ENCODE peak calls at places on chromosomes 12 and 14, in eight cellular contexts. X, D, N, R, W, J, C and Y are unnamed samples. For H3K9me3 and H3K4me1, the result is how much of the 10 kb centered on the place peaks cover.

GRCh38 chr12:107651867-107652449 is 33.6 kb upstream of the PWP1 start:
- DNase-seq in X (no peak), D (no peak), N (no peak), R (no peak), W (no peak), J (no peak), C (no peak), Y (no peak)

GRCh38 chr14:20434701-20435453 is 1.1 kb downstream of the KLHL33 start:
- DNase-seq in X (no peak), D (peak), N (peak), R (no peak), W (no peak), J (no peak), C (peak), Y (no peak)

GRCh38 chr14:98623806-98624430 is 648.1 kb downstream of the BCL11B start:
- DNase-seq in X (no peak), D (no peak), N (no peak), R (no peak), W (no peak), J (no peak), C (no peak), Y (no peak)

GRCh38 chr14:61569783-61570182 is 125.5 kb upstream of the HIF1A start:
- DNase-seq in X (peak), D (no peak), N (peak), R (peak), W (peak), J (no peak), C (no peak), Y (peak)

GRCh38 chr14:77268989-77269595 is 1.9 kb downstream of the NGB start:
- DNase-seq in X (no peak), D (no peak), N (no peak), R (no peak), W (no peak), J (no peak), C (no peak), Y (no peak)

GRCh38 chr12:23049180-23049579 is 424.2 kb downstream of the ETNK1 start:
- DNase-seq in X (no peak), D (no peak), N (peak), R (no peak), W (no peak), J (peak), C (no peak), Y (no peak)

GRCh38 chr12:44588651-44589050 is 287.5 kb downstream of the NELL2 start:
- DNase-seq in X (no peak), D (no peak), N (no peak), R (no peak), W (no peak), J (no peak), C (no peak), Y (no peak)

GRCh38 chr12:49339464-49339861 is 2.5 kb upstream of the C1QL4 start:
- DNase-seq in X (no peak), D (no peak), N (no peak), R (no peak), W (peak), J (no peak), C (no peak), Y (no peak)

GRCh38 chr14:71358209-71358931 is 451.1 kb downstream of the PCNX1 start:
- DNase-seq in X (no peak), D (no peak), N (no peak), R (no peak), W (no peak), J (no peak), C (no peak), Y (no peak)

GRCh38 chr14:22536853-22537338 is 52.1 kb downstream of the DAD1 start:
- DNase-seq in X (peak), D (peak), N (peak), R (no peak), W (no peak), J (peak), C (peak), Y (no peak)

GRCh38 chr14:68309121-68309520 is 483.7 kb downstream of the ZFP36L1 start:
- DNase-seq in X (no peak), D (no peak), N (no peak), R (no peak), W (no peak), J (no peak), C (no peak), Y (no peak)

GRCh38 chr12:131675126-131676080 is 35.5 kb upstream of the SFSWAP start:
- DNase-seq in X (no peak), D (no peak), N (no peak), R (no peak), W (no peak), J (no peak), C (no peak), Y (no peak)

GRCh38 chr14:60092516-60092915 is 793 bp downstream of the PCNX4 start:
- DNase-seq in X (no peak), D (no peak), N (no peak), R (no peak), W (no peak), J (peak), C (no peak), Y (peak)

GRCh38 chr12:128336506-128336905 is 69.5 kb downstream of the TMEM132C start:
- DNase-seq in X (no peak), D (no peak), N (no peak), R (no peak), W (no peak), J (no peak), C (no peak), Y (no peak)

GRCh38 chr12:64627781-64628180 is 17.5 kb downstream of the RASSF3 start:
- DNase-seq in X (no peak), D (no peak), N (peak), R (no peak), W (no peak), J (peak), C (no peak), Y (no peak)

GRCh38 chr12:108724890-108725151 is 6.5 kb downstream of the CORO1C start:
- DNase-seq in X (no peak), D (no peak), N (no peak), R (no peak), W (no peak), J (no peak), C (no peak), Y (no peak)

GRCh38 chr12:29589852-29590251 is 92.4 kb upstream of the OVCH1 start:
- DNase-seq in X (no peak), D (no peak), N (no peak), R (no peak), W (no peak), J (no peak), C (no peak), Y (no peak)

GRCh38 chr12:54358620-54358944 is 5.7 kb downstream of the GPR84 start:
- DNase-seq in X (no peak), D (no peak), N (no peak), R (no peak), W (no peak), J (no peak), C (no peak), Y (no peak)

GRCh38 chr14:100557658-100558057 is 29.6 kb downstream of the BEGAIN start:
- DNase-seq in X (no peak), D (no peak), N (no peak), R (peak), W (no peak), J (no peak), C (no peak), Y (no peak)

GRCh38 chr12:104720346-104721064 is 237.6 kb downstream of the SLC41A2 start:
- DNase-seq in X (peak), D (no peak), N (peak), R (no peak), W (no peak), J (no peak), C (no peak), Y (peak)

GRCh38 chr14:101185946-101186345 is 282.4 kb upstream of the RTL1 start:
- DNase-seq in X (no peak), D (no peak), N (no peak), R (no peak), W (peak), J (no peak), C (peak), Y (no peak)

GRCh38 chr12:108169671-108170070 is 40.6 kb downstream of the WSCD2 start:
- DNase-seq in X (no peak), D (no peak), N (no peak), R (no peak), W (no peak), J (no peak), C (no peak), Y (no peak)

GRCh38 chr14:88228519-88229236 is 94.4 kb downstream of the KCNK10 start:
- DNase-seq in X (no peak), D (no peak), N (no peak), R (no peak), W (no peak), J (no peak), C (no peak), Y (no peak)

GRCh38 chr12:109728921-109729836 is 15.6 kb downstream of the FAM222A start:
- DNase-seq in X (no peak), D (no peak), N (no peak), R (peak), W (no peak), J (no peak), C (no peak), Y (no peak)

GRCh38 chr14:50669441-50669986 is 1.4 kb upstream of the SAV1 start:
- DNase-seq in X (no peak), D (no peak), N (peak), R (no peak), W (no peak), J (no peak), C (no peak), Y (no peak)
- H3K4me3 ChIP-seq in X (no peak), D (no peak), N (no peak), R (no peak), W (no peak), J (no peak), C (no peak), Y (no peak)

GRCh38 chr14:74472590-74472989 is 20.5 kb downstream of the NPC2 start:
- DNase-seq in X (no peak), D (no peak), N (no peak), R (no peak), W (no peak), J (no peak), C (no peak), Y (no peak)

GRCh38 chr14:74476107-74476506 is 17.0 kb downstream of the NPC2 start:
- DNase-seq in X (no peak), D (peak), N (no peak), R (no peak), W (no peak), J (no peak), C (no peak), Y (no peak)

GRCh38 chr14:74476607-74477006 is 16.5 kb downstream of the NPC2 start:
- DNase-seq in X (no peak), D (no peak), N (no peak), R (no peak), W (no peak), J (no peak), C (no peak), Y (no peak)

GRCh38 chr14:74474376-74474775 is 18.7 kb downstream of the NPC2 start:
- DNase-seq in X (no peak), D (no peak), N (no peak), R (no peak), W (no peak), J (no peak), C (no peak), Y (no peak)

GRCh38 chr14:74475678-74476077 is 17.4 kb downstream of the NPC2 start:
- DNase-seq in X (no peak), D (no peak), N (no peak), R (no peak), W (no peak), J (no peak), C (no peak), Y (no peak)
- H3K9me3 ChIP-seq in X (under half), D (under half), N (under half), R (under half), W (under half), J (under half), C (under half), Y (under half)

GRCh38 chr12:52951126-52951525 is 2.2 kb downstream of the KRT18 start:
- DNase-seq in X (no peak), D (no peak), N (no peak), R (no peak), W (no peak), J (no peak), C (no peak), Y (no peak)

GRCh38 chr12:52950553-52950952 is 1.6 kb downstream of the KRT18 start:
- DNase-seq in X (no peak), D (no peak), N (no peak), R (no peak), W (no peak), J (peak), C (no peak), Y (no peak)

GRCh38 chr12:52953181-52953841 is 4.4 kb downstream of the KRT18 start:
- DNase-seq in X (no peak), D (no peak), N (no peak), R (no peak), W (no peak), J (peak), C (no peak), Y (no peak)

GRCh38 chr12:52951640-52952039 is 2.7 kb downstream of the KRT18 start:
- DNase-seq in X (no peak), D (no peak), N (no peak), R (no peak), W (no peak), J (no peak), C (no peak), Y (no peak)

GRCh38 chr12:52952082-52952801 is 3.3 kb downstream of the KRT18 start:
- DNase-seq in X (no peak), D (no peak), N (no peak), R (peak), W (peak), J (peak), C (no peak), Y (no peak)
- H3K4me1 ChIP-seq in X (under half), D (under half), N (under half), R (under half), W (under half), J (under half), C (under half), Y (under half)

DNA sequence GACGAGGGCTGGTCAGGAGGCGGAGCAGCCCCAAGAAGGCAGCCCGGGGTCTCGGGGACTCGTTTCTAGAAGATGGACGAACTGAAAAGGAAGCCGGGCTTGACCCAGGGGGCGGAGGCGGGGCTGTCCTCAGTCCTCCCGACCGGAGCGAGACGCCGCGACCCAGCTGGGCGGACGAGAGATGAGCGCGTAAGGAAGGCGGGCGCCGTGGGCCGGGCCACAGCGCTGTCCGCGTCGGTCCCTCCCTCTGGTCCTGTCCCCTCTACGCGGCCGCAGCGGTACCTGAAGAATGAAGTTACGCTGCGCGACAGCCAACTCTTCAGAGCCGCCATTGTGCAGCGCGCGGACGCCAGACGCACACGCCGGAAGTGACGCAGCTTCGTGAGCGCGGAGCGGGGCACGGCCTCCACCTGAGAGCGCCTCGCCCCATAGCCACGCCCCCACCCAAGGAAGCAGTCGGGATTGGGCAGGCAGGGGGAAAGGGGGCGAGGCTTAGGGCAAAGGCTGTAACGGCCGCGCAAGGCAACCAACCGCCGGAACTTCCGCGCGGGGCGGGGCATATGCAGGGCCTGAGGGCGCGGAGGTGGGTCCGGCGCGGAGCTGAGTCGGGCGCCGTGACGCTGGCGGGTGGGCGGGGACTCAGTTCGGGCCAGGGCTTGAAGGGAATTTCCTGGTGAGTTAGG is at the start of gene DIABLO:
- DNase-seq in X (peak), D (peak), N (peak), R (peak), W (peak), J (peak), C (peak), Y (peak)
- H3K4me3 ChIP-seq in X (peak), D (peak), N (peak), R (peak), W (peak), J (peak), C (peak), Y (peak)

GRCh38 chr12:133073836-133074235 is 6.9 kb upstream of the ZNF140 start:
- DNase-seq in X (no peak), D (no peak), N (no peak), R (no peak), W (no peak), J (no peak), C (no peak), Y (no peak)
- H3K9me3 ChIP-seq in X (under half), D (half or more), N (under half), R (half or more), W (under half), J (half or more), C (under half), Y (half or more)